ENCODE peak calls at places on chromosomes 1 and 21, in eight cellular contexts. T is tibial artery, M is suprapubic skin, H is activated B cell treated with CpG ODN at 0.5 μM for 24 hours, C is GM20000, Y is AG09319, J is dorsolateral prefrontal cortex, E is astrocyte of the spinal cord. N is an unnamed sample.

GRCh38 chr1:84379128-84379527 is 19.2 kb upstream of the DNASE2B start:
- DNase-seq in T (no peak), M (no peak), H (no peak), C (no peak), Y (peak), J (no peak), E (peak), N (no peak)

GRCh38 chr1:47931395-47931794 is 65.8 kb downstream of the TRABD2B start:
- DNase-seq in T (no peak), M (no peak), H (no peak), C (no peak), Y (no peak), J (no peak), E (no peak), N (no peak)

GRCh38 chr1:176774224-176774623 is 311.2 kb downstream of the PAPPA2 start:
- DNase-seq in T (no peak), M (no peak), H (no peak), C (no peak), Y (no peak), J (no peak), E (no peak), N (no peak)

GRCh38 chr1:16101618-16102017 is 28.2 kb upstream of the FAM131C start:
- DNase-seq in T (no peak), M (no peak), H (no peak), C (no peak), Y (no peak), J (no peak), E (no peak), N (no peak)

GRCh38 chr1:150150511-150151021 is 850 bp downstream of the PLEKHO1 start:
- DNase-seq in T (no peak), M (peak), H (peak), C (no peak), Y (no peak), J (no peak), E (no peak), N (no peak)

GRCh38 chr1:152148991-152149390 is 10.0 kb downstream of the RPTN start:
- DNase-seq in T (no peak), M (no peak), H (no peak), C (no peak), Y (no peak), J (no peak), E (no peak), N (no peak)

GRCh38 chr21:24375201-24375600 is 1232.1 kb downstream of the MRPL39 start:
- DNase-seq in T (no peak), M (no peak), H (no peak), C (no peak), Y (no peak), J (no peak), E (no peak), N (no peak)

GRCh38 chr1:159993911-159994310 is 37.9 kb downstream of the PIGM start:
- DNase-seq in T (no peak), M (no peak), H (no peak), C (no peak), Y (no peak), J (no peak), E (no peak), N (no peak)

GRCh38 chr1:224390517-224390916 is 33.8 kb downstream of the CNIH4 start:
- DNase-seq in T (no peak), M (no peak), H (no peak), C (no peak), Y (no peak), J (no peak), E (no peak), N (no peak)

GRCh38 chr1:216604771-216605170 is 118.5 kb downstream of the ESRRG start:
- DNase-seq in T (no peak), M (no peak), H (no peak), C (no peak), Y (no peak), J (no peak), E (no peak), N (no peak)

GRCh38 chr1:234246638-234247116 is 126.6 kb upstream of the COA6 start:
- DNase-seq in T (no peak), M (no peak), H (no peak), C (peak), Y (no peak), J (no peak), E (no peak), N (no peak)

GRCh38 chr1:214850432-214851010 is 232.0 kb upstream of the KCNK2 start:
- DNase-seq in T (no peak), M (no peak), H (no peak), C (no peak), Y (no peak), J (no peak), E (no peak), N (no peak)

GRCh38 chr1:7516341-7516740 is 254.8 kb upstream of the VAMP3 start:
- DNase-seq in T (no peak), M (no peak), H (no peak), C (no peak), Y (no peak), J (no peak), E (no peak), N (no peak)

GRCh38 chr1:200483491-200484143 is 73.8 kb upstream of the ZNF281 start:
- DNase-seq in T (no peak), M (no peak), H (no peak), C (peak), Y (peak), J (no peak), E (peak), N (no peak)

GRCh38 chr21:35738342-35738961 is 321.9 kb downstream of the SETD4 start:
- DNase-seq in T (no peak), M (no peak), H (no peak), C (no peak), Y (no peak), J (no peak), E (peak), N (no peak)

GRCh38 chr1:42439940-42440339 is 15.9 kb downstream of the ZMYND12 start:
- DNase-seq in T (no peak), M (no peak), H (no peak), C (no peak), Y (no peak), J (no peak), E (peak), N (no peak)

GRCh38 chr1:33255347-33256311 is 663 bp upstream of the ZNF362 start:
- DNase-seq in T (peak), M (peak), H (peak), C (peak), Y (no peak), J (peak), E (peak), N (no peak)

GRCh38 chr1:75932304-75932703 is at the start of gene ASB17:
- DNase-seq in T (no peak), M (no peak), H (no peak), C (no peak), Y (no peak), J (no peak), E (no peak), N (no peak)

GRCh38 chr1:31180338-31180737 is 59.3 kb downstream of the NKAIN1 start:
- DNase-seq in T (no peak), M (no peak), H (no peak), C (no peak), Y (no peak), J (no peak), E (no peak), N (no peak)

GRCh38 chr1:31182352-31182751 is 57.3 kb downstream of the NKAIN1 start:
- DNase-seq in T (peak), M (peak), H (peak), C (peak), Y (peak), J (peak), E (peak), N (peak)

GRCh38 chr1:31183126-31183525 is 56.6 kb downstream of the NKAIN1 start:
- DNase-seq in T (no peak), M (no peak), H (no peak), C (no peak), Y (no peak), J (no peak), E (no peak), N (no peak)

GRCh38 chr1:31183927-31184554 is 55.6 kb downstream of the NKAIN1 start:
- DNase-seq in T (no peak), M (no peak), H (peak), C (peak), Y (no peak), J (peak), E (no peak), N (no peak)

DNA sequence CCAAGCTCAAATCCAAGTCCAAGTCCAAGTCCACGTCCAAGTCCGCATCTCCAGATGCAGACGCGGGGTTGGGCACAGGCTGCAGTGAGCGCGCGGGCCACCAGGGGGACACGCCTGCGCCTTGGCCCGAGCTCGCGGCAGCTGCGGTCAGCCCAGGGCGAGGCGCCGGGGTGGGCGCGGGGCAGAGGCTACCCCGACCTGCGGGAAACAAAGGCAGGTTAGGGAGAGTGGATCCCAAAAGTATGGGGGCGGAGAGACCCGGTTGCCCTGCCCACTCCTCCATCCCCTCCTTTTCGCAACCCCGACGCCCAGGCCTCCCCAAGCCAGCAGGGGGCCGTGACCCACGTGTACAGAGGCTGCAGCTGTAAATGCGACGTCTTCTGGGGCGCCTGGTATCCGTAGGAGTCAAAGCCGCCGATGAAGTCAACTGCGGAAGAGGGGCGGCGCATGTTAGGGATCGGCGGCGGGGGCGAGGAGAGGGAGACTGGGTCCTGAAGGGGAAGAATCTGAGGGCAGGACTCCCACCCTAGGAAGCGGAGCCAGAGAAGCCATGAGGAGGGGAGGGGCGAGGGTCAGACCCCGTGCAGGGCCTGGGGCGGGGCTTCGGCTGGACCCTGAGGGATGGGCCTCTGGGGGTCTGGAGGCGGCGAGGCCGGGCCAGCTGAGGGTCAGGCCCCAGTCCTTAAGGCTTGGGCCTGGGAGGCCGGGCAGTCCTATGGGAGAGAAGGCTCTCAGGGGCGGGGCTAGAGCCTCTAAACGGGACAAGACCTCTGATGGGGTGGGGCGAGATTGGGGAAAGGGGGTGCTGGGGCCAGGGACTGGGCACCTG is 58.0 kb downstream of the NKAIN1 start:
- DNase-seq in T (peak), M (no peak), H (peak), C (peak), Y (no peak), J (peak), E (no peak), N (no peak)
- TF ChIP-seq CTCF in T (peak), M (peak), H (no peak), C (peak), Y (peak), J (peak), E (peak), N (no peak)

GRCh38 chr1:40720493-40720892 is 29.0 kb downstream of the NFYC start:
- DNase-seq in T (no peak), M (no peak), H (no peak), C (no peak), Y (no peak), J (no peak), E (no peak), N (no peak)

GRCh38 chr1:40717960-40718359 is 26.5 kb downstream of the NFYC start:
- DNase-seq in T (no peak), M (no peak), H (no peak), C (no peak), Y (no peak), J (no peak), E (peak), N (no peak)

GRCh38 chr1:40717065-40717464 is 25.6 kb downstream of the NFYC start:
- DNase-seq in T (no peak), M (no peak), H (no peak), C (no peak), Y (no peak), J (no peak), E (no peak), N (no peak)

GRCh38 chr1:40723196-40723955 is 31.9 kb downstream of the NFYC start:
- DNase-seq in T (no peak), M (no peak), H (no peak), C (no peak), Y (no peak), J (no peak), E (no peak), N (no peak)

DNA sequence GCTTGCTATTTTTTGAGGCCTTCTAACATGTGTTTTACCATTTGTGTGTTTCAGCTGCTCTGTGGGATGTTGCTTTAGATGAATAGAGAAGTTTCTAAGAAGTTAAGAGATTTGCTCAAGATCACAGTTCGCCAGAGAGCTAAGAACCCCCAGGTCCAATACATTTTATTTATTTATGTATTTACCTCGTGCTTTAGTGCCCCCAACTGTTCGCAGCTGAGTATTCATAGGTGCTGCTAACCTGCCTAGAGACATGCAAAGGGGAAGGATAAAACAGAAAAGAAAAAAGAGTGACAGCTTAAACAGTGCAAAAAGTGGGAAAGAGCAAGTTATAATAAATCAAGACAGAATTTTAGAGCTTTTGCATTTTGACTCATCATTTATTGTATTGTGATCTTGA is 31.1 kb downstream of the NFYC start:
- DNase-seq in T (no peak), M (no peak), H (no peak), C (no peak), Y (no peak), J (no peak), E (no peak), N (no peak)
- TF ChIP-seq CTCF in T (no peak), M (no peak), H (no peak), C (no peak), Y (no peak), J (no peak), E (no peak), N (no peak)

GRCh38 chr1:107787299-107787698 is 177.7 kb downstream of the VAV3 start:
- DNase-seq in T (no peak), M (no peak), H (no peak), C (peak), Y (no peak), J (no peak), E (no peak), N (no peak)
- TF ChIP-seq CTCF in T (no peak), M (no peak), H (no peak), C (no peak), Y (no peak), J (no peak), E (no peak), N (no peak)

GRCh38 chr1:100866041-100866900 is 28.4 kb downstream of the EXTL2 start:
- DNase-seq in T (no peak), M (no peak), H (no peak), C (peak), Y (peak), J (no peak), E (peak), N (no peak)
- TF ChIP-seq CTCF in T (peak), M (peak), H (no peak), C (peak), Y (peak), J (peak), E (peak), N (no peak)

GRCh38 chr1:2787163-2787911 is 14.2 kb downstream of the TTC34 start:
- DNase-seq in T (no peak), M (peak), H (no peak), C (no peak), Y (no peak), J (no peak), E (no peak), N (no peak)
- TF ChIP-seq CTCF in T (no peak), M (no peak), H (no peak), C (no peak), Y (no peak), J (no peak), E (no peak), N (no peak)

GRCh38 chr1:180775801-180776200 is 136.9 kb upstream of the KIAA1614 start:
- DNase-seq in T (no peak), M (no peak), H (no peak), C (no peak), Y (no peak), J (no peak), E (no peak), N (no peak)

GRCh38 chr1:180779584-180779983 is 133.1 kb upstream of the KIAA1614 start:
- DNase-seq in T (no peak), M (no peak), H (no peak), C (no peak), Y (no peak), J (no peak), E (no peak), N (no peak)

GRCh38 chr1:180781718-180782117 is 131.0 kb upstream of the KIAA1614 start:
- DNase-seq in T (no peak), M (no peak), H (no peak), C (no peak), Y (no peak), J (no peak), E (no peak), N (no peak)

GRCh38 chr1:180777072-180777689 is 135.5 kb upstream of the KIAA1614 start:
- DNase-seq in T (no peak), M (no peak), H (no peak), C (no peak), Y (no peak), J (no peak), E (no peak), N (no peak)

DNA sequence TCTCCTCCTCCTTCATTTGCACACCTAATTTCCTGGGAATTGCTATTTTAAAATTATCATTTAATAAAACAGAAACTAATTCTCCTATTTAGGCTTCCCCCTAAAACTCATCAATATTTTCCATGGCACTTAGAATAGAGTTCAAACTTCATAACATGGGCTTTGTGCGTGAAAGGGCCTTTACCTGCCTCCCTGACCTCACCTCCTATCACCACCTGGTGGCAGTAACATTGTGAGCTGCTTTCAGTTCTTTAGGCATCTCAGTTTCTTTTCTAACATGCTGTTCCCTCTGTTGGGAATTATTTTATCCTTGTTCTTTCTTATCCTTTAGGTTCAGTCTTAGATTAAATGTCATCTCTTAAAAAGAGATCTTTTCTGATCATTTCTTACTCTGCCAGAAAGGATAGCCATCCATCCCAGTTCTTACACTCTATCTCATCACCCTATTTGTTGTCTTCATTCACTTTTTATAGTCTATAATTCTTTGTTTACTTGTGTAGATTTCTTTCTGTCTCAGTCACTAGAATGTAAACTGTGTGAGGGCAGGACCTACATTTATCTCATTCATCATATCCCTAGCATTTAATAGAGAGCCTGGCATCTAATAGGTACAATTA is 133.8 kb upstream of the KIAA1614 start:
- DNase-seq in T (no peak), M (no peak), H (no peak), C (peak), Y (no peak), J (no peak), E (no peak), N (no peak)
- TF ChIP-seq CTCF in T (no peak), M (no peak), H (no peak), C (peak), Y (no peak), J (no peak), E (peak), N (no peak)

GRCh38 chr1:206930210-206930798 is 8.6 kb upstream of the FCMR start:
- DNase-seq in T (no peak), M (no peak), H (peak), C (peak), Y (no peak), J (no peak), E (no peak), N (no peak)

GRCh38 chr1:206935491-206936067 is 10.7 kb downstream of the PIGR start:
- DNase-seq in T (no peak), M (no peak), H (peak), C (peak), Y (no peak), J (no peak), E (no peak), N (no peak)

GRCh38 chr1:206932271-206932670 is 10.5 kb upstream of the FCMR start:
- DNase-seq in T (no peak), M (no peak), H (no peak), C (no peak), Y (no peak), J (no peak), E (no peak), N (no peak)

GRCh38 chr1:206931709-206932108 is 10.0 kb upstream of the FCMR start:
- DNase-seq in T (no peak), M (no peak), H (no peak), C (no peak), Y (no peak), J (no peak), E (no peak), N (no peak)

DNA sequence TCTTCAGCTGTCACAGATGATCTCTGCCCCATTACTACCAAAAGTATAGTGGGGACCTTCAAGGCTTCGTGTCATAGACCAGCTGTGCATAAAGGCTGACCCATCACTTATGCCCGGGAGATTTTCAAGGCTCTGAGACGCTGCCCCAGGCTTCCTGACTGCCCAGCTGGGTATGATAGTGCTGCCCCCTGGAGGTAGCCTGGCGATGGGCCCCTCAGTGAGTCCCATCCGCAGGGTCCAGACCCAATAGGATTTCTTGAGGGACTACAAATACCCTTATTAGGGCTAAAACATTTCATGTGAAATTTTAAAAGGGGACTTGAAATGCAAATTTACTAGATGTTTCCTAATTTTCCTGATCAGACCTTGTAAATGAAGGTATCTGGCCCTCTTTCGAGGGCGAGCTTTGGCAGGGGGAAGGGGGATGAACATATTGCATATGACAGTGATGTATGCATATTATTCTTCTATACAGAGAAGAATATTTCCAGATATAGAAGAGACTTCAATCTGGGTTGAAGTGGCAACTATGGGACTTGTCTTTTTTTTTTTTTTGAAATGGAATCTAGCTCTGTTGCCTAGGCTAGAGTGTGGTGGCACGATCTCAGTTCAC is 11.7 kb upstream of the FCMR start:
- DNase-seq in T (no peak), M (no peak), H (peak), C (peak), Y (no peak), J (no peak), E (no peak), N (no peak)
- TF ChIP-seq CTCF in T (no peak), M (peak), H (no peak), C (peak), Y (peak), J (no peak), E (peak), N (no peak)

GRCh38 chr1:183416850-183417690 is 1.1 kb downstream of the NMNAT2 start:
- DNase-seq in T (peak), M (no peak), H (no peak), C (no peak), Y (no peak), J (peak), E (peak), N (peak)
- TF ChIP-seq CTCF in T (no peak), M (no peak), H (no peak), C (no peak), Y (no peak), J (no peak), E (no peak), N (no peak)

N was measured in omental fat pad.